ENCODE peak calls at places on chromosomes 13 and 19, in four cellular contexts. P is effector memory CD4-positive, alpha-beta T cell; D is thyroid gland; N is upper lobe of left lung. S is an unnamed sample. For H3K9me3, the result is how much of the 10 kb centered on the place peaks cover.

GRCh38 chr13:112783135-112783945 is 93.5 kb downstream of the ATP11A start:
- DNase-seq in N (no peak), P (no peak), D (no peak), S (no peak)

GRCh38 chr19:47004012-47004465 is 15.6 kb upstream of the NPAS1 start:
- DNase-seq in N (peak), P (no peak), D (no peak), S (no peak)

GRCh38 chr19:15022752-15023151 is 26.5 kb upstream of the CASP14 start:
- DNase-seq in P (no peak), N (peak), D (no peak), S (no peak)

GRCh38 chr19:38321646-38322323 is 2.1 kb downstream of the KCNK6 start:
- DNase-seq in N (no peak), D (no peak), P (no peak), S (no peak)

GRCh38 chr19:15276620-15277019 is 44.4 kb upstream of the EPHX3 start:
- DNase-seq in N (no peak), P (no peak), D (no peak), S (no peak)

GRCh38 chr13:113900646-113901045 is 36.8 kb upstream of the GAS6 start:
- DNase-seq in D (no peak), N (no peak), P (no peak), S (no peak)

GRCh38 chr13:42876270-42876714 is 94.9 kb downstream of the FAM216B start:
- DNase-seq in D (no peak), P (no peak), N (no peak), S (no peak)

GRCh38 chr19:23002690-23003422 is at the start of gene ZNF728:
- DNase-seq in P (no peak), D (peak), N (peak), S (peak)

GRCh38 chr13:86368924-86369323 is 569.7 kb upstream of the SLITRK6 start:
- DNase-seq in P (no peak), D (no peak), N (no peak), S (no peak)

GRCh38 chr13:101919541-101920306 is 467.2 kb downstream of the ITGBL1 start:
- DNase-seq in P (no peak), N (peak), D (peak), S (no peak)
- H3K4me3 ChIP-seq in P (no peak), N (no peak), D (no peak), S (no peak)

DNA sequence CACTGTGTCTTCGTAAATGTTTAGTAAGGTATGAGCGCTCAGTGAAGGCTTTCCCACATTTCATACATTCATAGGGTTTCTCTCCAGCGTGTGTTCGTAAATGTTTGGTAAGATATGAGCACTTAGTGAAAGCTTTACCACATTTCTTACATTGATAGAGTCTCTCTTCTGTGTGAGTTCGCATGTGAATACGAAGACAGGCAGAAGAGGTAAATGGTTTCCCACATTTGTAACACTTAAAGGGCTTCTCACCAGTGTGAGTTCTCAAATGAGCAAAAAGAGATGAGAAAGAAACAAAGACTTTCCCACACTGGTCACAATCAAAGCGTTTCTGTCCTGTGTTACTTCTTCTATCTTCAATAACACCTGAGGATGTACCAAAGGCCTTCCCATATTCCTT is 31.3 kb downstream of the ZNF560 start:
- DNase-seq in P (no peak), D (no peak), N (no peak), S (no peak)
- H3K9me3 ChIP-seq in P (under half), D (under half), N (under half), S (under half)

GRCh38 chr19:2544576-2545415 is 68.9 kb downstream of the GADD45B start:
- DNase-seq in N (no peak), D (no peak), P (no peak), S (no peak)

GRCh38 chr19:2546128-2547032 is 70.5 kb downstream of the GADD45B start:
- DNase-seq in P (no peak), D (peak), N (peak), S (peak)

GRCh38 chr19:2547721-2548120 is 71.8 kb downstream of the GADD45B start:
- DNase-seq in P (no peak), N (no peak), D (no peak), S (no peak)

GRCh38 chr19:2548966-2549365 is 73.0 kb downstream of the GADD45B start:
- DNase-seq in N (no peak), P (no peak), D (no peak), S (no peak)

DNA sequence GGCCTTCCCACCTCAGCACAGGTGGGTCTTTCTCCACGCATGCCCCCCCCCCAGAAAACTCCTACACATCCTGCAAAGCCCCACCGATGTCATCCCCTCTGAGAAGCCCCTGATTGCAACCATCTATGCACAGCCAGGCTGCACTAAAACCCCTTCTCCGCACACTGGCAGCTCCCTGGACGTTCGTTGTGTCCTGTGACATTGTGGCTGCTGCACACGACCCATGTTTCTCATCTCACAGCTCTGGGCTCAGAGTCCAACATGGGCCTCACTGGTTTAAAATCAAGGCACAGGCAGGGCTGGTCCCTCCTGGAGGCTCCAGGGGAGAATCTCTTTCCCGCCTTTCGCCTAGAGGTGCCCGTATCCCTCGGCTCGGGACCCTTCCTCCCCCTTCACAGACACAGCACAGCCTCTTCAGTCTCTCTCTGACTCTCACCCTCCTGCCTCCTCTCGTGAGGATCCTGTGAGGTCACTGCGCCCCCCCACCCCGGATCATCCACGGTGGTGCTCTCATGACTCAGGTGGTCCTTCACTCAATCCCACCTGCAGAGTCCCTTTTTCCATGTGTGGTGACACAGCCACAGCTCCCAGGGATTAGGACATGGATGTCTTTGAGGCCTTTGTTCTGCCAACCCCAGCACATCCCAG is 71.2 kb downstream of the GADD45B start:
- DNase-seq in D (no peak), N (no peak), P (no peak), S (no peak)
- H3K27ac ChIP-seq in D (peak), N (peak), P (no peak), S (peak)

DNA sequence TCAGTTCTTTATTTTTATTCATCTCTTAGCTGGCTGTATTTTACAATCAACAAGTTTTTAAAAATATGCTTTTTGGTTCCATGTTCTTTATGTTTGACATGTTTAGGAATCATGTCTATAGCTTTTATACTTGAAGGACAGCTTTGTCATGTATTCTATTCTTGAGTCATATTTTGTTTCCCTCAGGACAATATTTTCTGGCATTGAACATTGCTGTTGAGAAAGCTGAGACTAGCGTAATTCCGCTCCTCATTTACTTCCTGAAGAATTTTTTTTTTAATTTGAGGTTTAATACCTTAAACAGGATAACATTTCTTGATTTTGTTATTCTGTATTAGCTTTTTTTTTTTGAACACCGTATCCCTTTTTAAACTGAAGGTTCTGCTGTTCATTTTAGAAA is 53.2 kb downstream of the RB1 start:
- DNase-seq in N (no peak), D (no peak), P (no peak), S (no peak)
- H3K4me3 ChIP-seq in N (no peak), D (no peak), P (no peak), S (no peak)

GRCh38 chr19:34961775-34962174 is 2.3 kb downstream of the ZNF792 start:
- DNase-seq in P (no peak), D (no peak), N (no peak), S (no peak)
- H3K9me3 ChIP-seq in P (half or more), D (under half), N (under half), S (under half)

DNA sequence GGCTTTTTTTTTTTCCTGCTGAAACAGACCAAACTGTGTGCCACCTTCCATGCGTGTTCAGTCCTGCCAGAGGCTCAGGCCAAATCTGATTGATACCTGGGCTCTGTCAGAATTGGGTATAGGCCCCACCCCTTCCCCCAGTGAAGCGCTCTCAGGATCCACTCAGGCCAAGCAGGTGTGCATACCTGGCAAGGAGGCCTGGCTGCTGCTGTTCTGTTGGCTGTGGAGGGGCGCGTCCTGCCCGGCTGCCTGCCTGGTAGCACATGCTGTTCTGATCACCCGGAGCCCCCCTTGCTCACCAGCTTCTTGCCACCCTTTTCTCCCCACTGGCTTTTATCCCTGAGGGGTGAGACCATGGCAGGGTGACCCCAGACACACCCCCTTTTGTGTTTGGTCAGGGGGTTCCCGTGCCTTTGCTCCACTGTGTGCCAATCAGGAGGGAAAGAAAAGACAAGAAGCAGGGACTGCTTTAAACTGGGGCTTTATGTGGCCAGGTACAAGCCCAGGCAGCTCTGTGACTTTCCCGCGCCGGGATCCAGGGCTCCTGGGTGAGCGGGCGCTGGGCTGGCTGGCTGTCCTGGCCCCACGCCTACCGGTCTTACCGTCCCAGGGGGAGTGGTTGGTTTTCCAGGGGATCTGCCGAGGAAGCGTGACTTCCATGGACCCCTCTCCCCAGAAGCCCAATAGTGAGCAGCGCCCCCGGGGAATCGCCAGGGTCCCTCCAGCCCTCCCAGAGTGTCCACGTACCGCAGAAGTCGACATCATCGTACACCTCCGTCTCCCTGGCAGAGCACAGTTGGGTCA is 12.6 kb downstream of the PRAM1 start:
- DNase-seq in P (no peak), N (peak), D (peak), S (no peak)
- H3K27ac ChIP-seq in P (no peak), N (no peak), D (peak), S (no peak)

DNA sequence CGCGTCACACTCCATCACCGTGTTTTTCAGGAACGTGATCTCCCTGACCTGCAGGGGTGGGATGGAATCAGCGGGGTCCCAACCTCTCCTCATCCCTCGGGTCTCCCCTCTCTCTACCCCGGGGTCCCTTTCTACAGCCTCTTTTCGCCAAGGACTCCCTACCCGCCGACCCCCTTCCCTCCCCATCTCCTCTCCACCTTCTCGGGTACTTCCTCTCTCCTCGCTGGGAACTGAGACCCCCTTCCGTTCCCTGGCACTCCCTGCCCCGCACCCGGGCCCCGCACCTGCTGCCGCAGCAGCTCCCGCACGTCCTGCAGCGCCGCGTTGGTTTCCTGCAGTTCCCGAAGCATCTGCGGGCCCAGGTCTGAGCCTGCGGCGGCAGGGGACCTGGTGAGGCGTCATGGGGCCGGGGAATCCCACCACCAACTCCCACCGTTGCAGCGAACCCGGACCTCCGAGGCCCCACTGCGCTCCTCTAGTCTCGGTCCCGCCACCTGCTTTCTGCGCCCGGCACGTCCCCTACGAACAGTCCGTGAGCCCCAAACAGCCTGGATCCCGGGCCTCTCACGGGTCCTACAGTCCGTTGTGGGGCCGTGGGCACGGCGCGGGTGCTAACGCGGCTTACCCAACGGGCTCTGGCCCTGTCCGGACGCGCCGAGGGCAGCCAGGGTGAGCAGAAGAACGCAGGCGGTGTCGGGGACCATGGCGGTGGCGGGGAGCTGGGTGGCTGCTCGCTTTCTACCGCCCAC is at the start of gene COMP:
- DNase-seq in D (no peak), P (no peak), N (peak), S (no peak)
- H3K4me3 ChIP-seq in D (no peak), P (peak), N (peak), S (peak)

GRCh38 chr19:57867868-57868492 is 18.3 kb downstream of the ZNF587 start:
- DNase-seq in D (no peak), N (no peak), P (no peak), S (no peak)
- H3K9me3 ChIP-seq in D (under half), N (half or more), P (half or more), S (under half)

DNA sequence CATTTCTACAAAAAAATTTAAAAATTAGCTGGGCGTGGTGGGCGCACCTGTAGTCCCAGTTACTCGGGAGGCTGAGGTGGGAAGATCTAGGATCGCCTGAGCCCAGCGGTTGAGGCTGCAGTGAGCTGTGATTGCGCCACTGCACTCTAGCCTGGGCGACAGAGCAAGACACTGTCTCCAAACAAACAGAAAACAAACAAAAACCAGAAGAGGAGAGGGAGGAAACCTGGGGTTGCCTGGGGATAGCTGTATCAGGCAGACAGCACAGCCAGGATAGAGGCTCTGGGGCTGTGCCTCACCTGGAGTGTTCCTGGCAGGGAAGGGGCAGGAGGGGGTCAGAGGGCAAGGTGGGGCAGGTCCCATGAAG is 2.6 kb upstream of the POLR2E start:
- DNase-seq in P (no peak), D (no peak), N (no peak), S (peak)
- H3K27ac ChIP-seq in P (no peak), D (peak), N (peak), S (peak)

GRCh38 chr19:50314724-50315700 is 14.2 kb downstream of the KCNC3 start:
- DNase-seq in P (no peak), N (peak), D (no peak), S (no peak)

GRCh38 chr19:50313812-50314536 is 15.2 kb downstream of the KCNC3 start:
- DNase-seq in D (peak), P (no peak), N (peak), S (no peak)

GRCh38 chr19:50310759-50311465 is 18.3 kb downstream of the KCNC3 start:
- DNase-seq in N (no peak), P (no peak), D (no peak), S (no peak)

GRCh38 chr19:50311723-50312635 is 17.2 kb downstream of the KCNC3 start:
- DNase-seq in D (peak), N (peak), P (no peak), S (peak)

GRCh38 chr19:50312967-50313811 is 16.0 kb downstream of the KCNC3 start:
- DNase-seq in D (no peak), N (no peak), P (no peak), S (no peak)
- H3K4me3 ChIP-seq in D (no peak), N (no peak), P (no peak), S (no peak)